ENCODE peak calls at places on chromosome 17, in nine cellular contexts. N is lower leg skin, C is cardiac muscle cell, D is fibroblast of pulmonary artery, E is OCI-LY7, B is tibial artery, K is SJSA1, Q is tibial nerve, U is fibroblast of mammary gland. Y is an unnamed sample.
A peak's percentile ranks its signal among the peaks of the same experiment; 100 is the strongest.

GRCh38 chr17:21078056-21078825 is 35.4 kb upstream of the USP22 start:
- DNase-seq in K (no peak), N (no peak), D (no peak), C (no peak), U (no peak), B (no peak), E (no peak), Q (no peak), Y (no peak)

GRCh38 chr17:58786586-58787295 is 31.1 kb downstream of the PPM1E start:
- DNase-seq in E (no peak), N (no peak), Q (no peak), K (no peak), B (no peak), U (peak; percentile 54), D (peak; percentile 89), C (peak; percentile 92), Y (no peak)

GRCh38 chr17:51548125-51548524 is 287.8 kb downstream of the UTP18 start:
- DNase-seq in B (no peak), C (no peak), U (no peak), E (no peak), Q (no peak), K (no peak), N (no peak), D (no peak), Y (no peak)

GRCh38 chr17:77572065-77572601 is 386.4 kb upstream of the TNRC6C start:
- DNase-seq in C (no peak), D (no peak), B (peak; percentile 72), N (no peak), E (no peak), Q (no peak), U (no peak), K (no peak), Y (no peak)

GRCh38 chr17:57889892-57890856 is 40.3 kb upstream of the MRPS23 start:
- DNase-seq in Q (no peak), E (no peak), K (peak; percentile 86), D (peak; percentile 83), U (peak; percentile 81), B (peak; percentile 96), C (peak; percentile 88), N (peak; percentile 57), Y (peak; percentile 86)

GRCh38 chr17:11558681-11559234 is 39.5 kb upstream of the DNAH9 start:
- DNase-seq in C (no peak), U (no peak), Q (no peak), N (no peak), E (no peak), K (no peak), B (no peak), D (no peak), Y (no peak)

GRCh38 chr17:57739402-57740224 is 5.5 kb downstream of the CCDC182 start:
- DNase-seq in K (no peak), U (peak; percentile 22), B (no peak), E (peak; percentile 69), D (peak; percentile 11), C (peak; percentile 21), N (no peak), Q (no peak), Y (no peak)

GRCh38 chr17:64291268-64291851 is 28.3 kb upstream of the TEX2 start:
- DNase-seq in B (no peak), D (no peak), E (peak; percentile 41), U (peak; percentile 20), Q (no peak), K (no peak), N (no peak), C (no peak), Y (no peak)

GRCh38 chr17:17304521-17304985 is 1.4 kb downstream of the NT5M start:
- DNase-seq in E (peak; percentile 65), B (no peak), C (no peak), Q (no peak), U (no peak), K (no peak), D (no peak), N (no peak), Y (no peak)

GRCh38 chr17:8955560-8955959 is 9.9 kb downstream of the PIK3R5 start:
- DNase-seq in K (no peak), B (no peak), C (no peak), N (no peak), Q (no peak), D (no peak), E (no peak), U (no peak), Y (no peak)

GRCh38 chr17:8955021-8955420 is 10.5 kb downstream of the PIK3R5 start:
- DNase-seq in U (no peak), C (no peak), B (no peak), E (no peak), Q (no peak), D (no peak), K (no peak), N (no peak), Y (no peak)

GRCh38 chr17:8953152-8953885 is 12.2 kb downstream of the PIK3R5 start:
- DNase-seq in K (no peak), Q (no peak), U (no peak), N (no peak), E (no peak), C (no peak), D (no peak), B (no peak), Y (no peak)

GRCh38 chr17:8956521-8956920 is 9.0 kb downstream of the PIK3R5 start:
- DNase-seq in C (no peak), Q (no peak), E (no peak), N (no peak), D (no peak), U (no peak), B (no peak), K (no peak), Y (no peak)

DNA sequence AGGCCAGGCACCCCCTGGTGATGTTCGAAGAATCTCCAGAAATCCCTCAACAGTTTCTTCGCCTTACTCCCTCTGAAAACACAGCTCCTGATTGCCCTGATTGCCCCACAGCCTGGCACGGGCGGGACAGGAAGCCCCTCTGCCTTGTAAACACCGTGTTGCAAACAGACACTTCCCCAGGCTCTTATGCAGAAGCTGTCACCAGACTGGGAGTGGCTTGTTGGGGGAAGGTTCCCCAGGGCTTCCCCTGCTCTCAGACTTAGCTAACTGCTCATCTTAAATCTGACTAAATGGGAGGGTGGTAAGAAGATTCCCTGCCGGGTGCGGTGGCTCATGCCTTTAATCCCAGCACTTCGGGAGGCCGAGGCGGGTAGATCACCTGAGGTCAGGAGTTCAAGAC is 11.2 kb downstream of the PIK3R5 start:
- DNase-seq in Q (peak; percentile 62), C (no peak), E (peak; percentile 62), K (no peak), B (peak; percentile 86), U (no peak), N (peak; percentile 66), D (no peak), Y (no peak)
- H3K4me3 ChIP-seq in Q (no peak overlapping the region), C (no peak overlapping the region), E (no peak overlapping the region), K (no peak overlapping the region), B (no peak overlapping the region), U (no peak overlapping the region), N (no peak overlapping the region), D (no peak overlapping the region), Y (no peak overlapping the region)

GRCh38 chr17:75524269-75524970 is 1.1 kb upstream of the LLGL2 start:
- DNase-seq in E (no peak), C (no peak), B (no peak), Q (no peak), U (no peak), N (no peak), D (no peak), K (no peak), Y (no peak)

GRCh38 chr17:75525806-75526554 is 483 bp downstream of the LLGL2 start:
- DNase-seq in N (no peak), C (no peak), K (no peak), E (no peak), Q (no peak), U (no peak), B (no peak), D (no peak), Y (no peak)

GRCh38 chr17:75524971-75525805 is at the start of gene LLGL2:
- DNase-seq in E (peak; percentile 94), K (no peak), Q (no peak), B (peak; percentile 85), C (peak; percentile 60), U (no peak), N (peak; percentile 50), D (peak; percentile 38), Y (no peak)

GRCh38 chr17:75523647-75524046 is 1.9 kb upstream of the LLGL2 start:
- DNase-seq in D (no peak), U (no peak), C (no peak), K (no peak), N (no peak), E (no peak), Q (no peak), B (no peak), Y (no peak)

DNA sequence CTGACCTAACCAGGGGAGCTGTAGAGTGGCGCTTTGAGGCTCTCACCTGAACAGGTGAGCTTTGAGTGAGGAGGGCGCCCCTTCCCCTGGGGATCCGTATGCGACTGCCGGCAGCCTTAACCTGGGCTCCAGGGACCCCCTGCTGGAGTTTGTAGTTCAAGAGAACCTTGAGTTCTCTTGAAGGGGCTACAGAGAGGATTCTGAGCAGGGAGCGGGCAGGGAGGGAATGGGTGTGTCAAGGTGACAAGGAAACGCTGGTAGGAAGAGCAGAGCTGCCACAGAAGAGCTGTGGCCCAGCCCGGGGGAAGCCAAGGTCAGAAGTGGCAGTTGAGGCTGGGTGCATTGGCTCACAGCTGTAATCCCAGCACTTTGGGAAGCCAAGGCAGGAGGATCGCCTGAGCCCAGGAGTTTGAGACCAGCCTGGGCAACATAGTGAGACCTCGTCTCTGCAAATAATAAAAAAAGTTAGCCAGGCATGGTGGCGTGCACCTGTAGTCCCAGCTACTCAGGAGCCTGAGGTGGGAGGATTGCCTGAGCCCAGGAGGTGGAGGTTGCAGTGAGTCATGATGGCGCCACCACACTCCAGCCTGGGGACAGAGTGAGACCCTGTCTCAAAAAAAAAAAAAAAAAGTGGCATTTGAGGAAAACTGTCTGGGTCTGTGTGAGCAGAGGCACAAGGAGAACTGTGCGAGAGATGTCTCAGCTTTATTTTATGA is 1.2 kb downstream of the LLGL2 start:
- DNase-seq in N (no peak), U (no peak), D (no peak), K (no peak), E (no peak), C (no peak), B (no peak), Q (no peak), Y (no peak)
- H3K4me3 ChIP-seq in N (no peak overlapping the region), U (no peak overlapping the region), D (no peak overlapping the region), K (no peak overlapping the region), E (peak overlapping the region; percentile 72), C (peak overlapping the region; percentile 83), B (peak overlapping the region; percentile 79), Q (peak overlapping the region; percentile 67), Y (peak overlapping the region; percentile 81)

DNA sequence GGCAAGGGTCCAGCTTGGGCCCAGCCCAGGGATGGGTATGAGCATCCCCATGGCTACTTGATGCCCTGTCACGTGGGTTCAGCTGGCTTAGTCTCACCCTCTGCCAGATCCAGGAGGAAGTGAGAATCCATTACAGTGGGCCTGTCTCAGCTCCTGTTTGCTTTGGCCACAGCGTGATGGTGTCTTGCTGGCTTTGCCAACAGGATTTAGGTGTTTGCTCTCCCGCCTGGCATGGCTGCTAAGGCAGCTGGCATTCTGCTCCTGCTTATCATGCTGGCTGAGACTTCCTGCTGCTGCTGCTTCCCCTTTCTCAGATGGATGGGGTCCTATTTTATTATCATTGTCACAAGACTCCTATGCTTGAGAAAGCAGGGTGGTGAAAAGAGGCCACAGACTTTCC is 28.3 kb upstream of the HOXB13 start:
- DNase-seq in K (no peak), Q (no peak), B (no peak), U (no peak), C (no peak), N (no peak), D (no peak), E (no peak), Y (no peak)
- H3K4me3 ChIP-seq in K (no peak overlapping the region), Q (no peak overlapping the region), B (no peak overlapping the region), U (no peak overlapping the region), C (no peak overlapping the region), N (no peak overlapping the region), D (no peak overlapping the region), E (no peak overlapping the region), Y (no peak overlapping the region)

GRCh38 chr17:76078859-76079576 is at the start of gene ZACN:
- DNase-seq in Q (no peak), K (no peak), U (no peak), D (no peak), C (no peak), E (no peak), N (no peak), B (no peak), Y (no peak)
- H3K4me3 ChIP-seq in Q (no peak within 1 kb of the TSS), K (no peak within 1 kb of the TSS), U (no peak within 1 kb of the TSS), D (no peak within 1 kb of the TSS), C (no peak within 1 kb of the TSS), E (no peak within 1 kb of the TSS), N (no peak within 1 kb of the TSS), B (no peak within 1 kb of the TSS), Y (no peak within 1 kb of the TSS)